ENCODE peak calls at places on chromosomes 2 and 18, in six cellular contexts. J is activated T-cell treated with anti-CD3 and anti-CD28 coated beads, Interleukin-2, amount 50 U/mL, for 24 hours; U is transverse colon; D is GM13977; P is GM12891; L is activated CD4-positive, alpha-beta T cell treated with anti-CD3 and anti-CD28 coated beads for 36 hours. K is an unnamed sample.

GRCh38 chr18:12317664-12318333 is 9.8 kb downstream of the TUBB6 start:
- DNase-seq in J (no peak), U (no peak), D (no peak), P (no peak), L (no peak), K (no peak)

GRCh38 chr18:3458952-3459853 is 9.2 kb downstream of the TGIF1 start:
- DNase-seq in J (no peak), U (no peak), D (peak), P (no peak), L (peak), K (no peak)

GRCh38 chr2:121897335-121897970 is 142.0 kb downstream of the TSN start:
- DNase-seq in J (no peak), U (no peak), D (peak), P (peak), L (peak), K (no peak)

GRCh38 chr2:191625016-191625415 is 52.9 kb upstream of the NABP1 start:
- DNase-seq in J (no peak), U (no peak), D (no peak), P (no peak), L (peak), K (no peak)

GRCh38 chr2:100545197-100545596 is 17.6 kb upstream of the PDCL3 start:
- DNase-seq in J (no peak), U (no peak), D (no peak), P (no peak), L (no peak), K (no peak)

GRCh38 chr2:70525032-70525431 is 28.6 kb downstream of the TGFA start:
- DNase-seq in J (no peak), U (peak), D (no peak), P (no peak), L (no peak), K (no peak)

GRCh38 chr2:2683581-2683980 is 352.5 kb upstream of the MYT1L start:
- DNase-seq in J (no peak), U (no peak), D (no peak), P (no peak), L (no peak), K (no peak)

GRCh38 chr2:60317029-60317386 is 236.4 kb downstream of the BCL11A start:
- DNase-seq in J (no peak), U (no peak), D (no peak), P (no peak), L (no peak), K (no peak)

GRCh38 chr2:22883054-22883453 is 501.9 kb upstream of the KLHL29 start:
- DNase-seq in J (no peak), U (no peak), D (no peak), P (no peak), L (no peak), K (no peak)

GRCh38 chr2:201966691-201967388 is 66.8 kb upstream of the FZD7 start:
- DNase-seq in J (no peak), U (no peak), D (no peak), P (no peak), L (no peak), K (no peak)

GRCh38 chr2:226742346-226742745 is 57.3 kb downstream of the IRS1 start:
- DNase-seq in J (no peak), U (no peak), D (no peak), P (no peak), L (no peak), K (no peak)

GRCh38 chr2:51219468-51219867 is 187.5 kb upstream of the NRXN1 start:
- DNase-seq in J (no peak), U (no peak), D (no peak), P (no peak), L (no peak), K (no peak)

GRCh38 chr2:221005338-221005737 is 566.8 kb downstream of the EPHA4 start:
- DNase-seq in J (no peak), U (no peak), D (no peak), P (no peak), L (no peak), K (no peak)

GRCh38 chr2:14632133-14632936 is at the start of gene LRATD1:
- DNase-seq in J (no peak), U (peak), D (peak), P (no peak), L (peak), K (peak)

GRCh38 chr2:146986161-146986560 is 858.7 kb upstream of the ACVR2A start:
- DNase-seq in J (no peak), U (no peak), D (no peak), P (no peak), L (no peak), K (no peak)

GRCh38 chr2:70312560-70312959 is 10.7 kb upstream of the FAM136A start:
- DNase-seq in J (no peak), U (no peak), D (no peak), P (no peak), L (no peak), K (no peak)

GRCh38 chr2:127004893-127005600 is 101.9 kb downstream of the BIN1 start:
- DNase-seq in J (no peak), U (no peak), D (no peak), P (no peak), L (no peak), K (no peak)

GRCh38 chr2:72497761-72498160 is 328.1 kb downstream of the EXOC6B start:
- DNase-seq in J (no peak), U (no peak), D (no peak), P (no peak), L (no peak), K (no peak)

GRCh38 chr2:161004379-161004778 is 155.8 kb upstream of the TANK start:
- DNase-seq in J (no peak), U (no peak), D (no peak), P (no peak), L (no peak), K (no peak)

GRCh38 chr2:195674491-195675226 is 17.6 kb downstream of the SLC39A10 start:
- DNase-seq in J (no peak), U (no peak), D (no peak), P (no peak), L (no peak), K (no peak)

GRCh38 chr18:10207682-10208081 is 246.8 kb upstream of the APCDD1 start:
- DNase-seq in J (no peak), U (no peak), D (no peak), P (no peak), L (no peak), K (no peak)

GRCh38 chr18:21479721-21480120 is 120.8 kb downstream of the ESCO1 start:
- DNase-seq in J (no peak), U (no peak), D (no peak), P (no peak), L (no peak), K (no peak)

GRCh38 chr2:143530753-143531152 is 401.5 kb downstream of the ARHGAP15 start:
- DNase-seq in J (no peak), U (no peak), D (no peak), P (no peak), L (no peak), K (no peak)

GRCh38 chr2:98487806-98488189 is 43.1 kb downstream of the INPP4A start:
- DNase-seq in J (peak), U (peak), D (peak), P (no peak), L (peak), K (no peak)

K was measured in mucosa of descending colon.